ENCODE peak calls at places on chromosomes 3 and 15, in seven cellular contexts. B, K, R, I, A, G and T are unnamed samples.
A peak's percentile ranks its signal among the peaks of the same experiment; 100 is the strongest.

GRCh38 chr15:66780172-66780972 is 78.3 kb downstream of the SMAD6 start:
- DNase-seq in A (no peak), I (no peak), R (peak; percentile 85), K (peak; percentile 85), B (peak; percentile 95), G (no peak), T (peak; percentile 89)

GRCh38 chr3:123791898-123792297 is 92.2 kb downstream of the MYLK start:
- DNase-seq in I (no peak), G (no peak), R (no peak), B (peak; percentile 60), A (no peak), K (no peak), T (no peak)

GRCh38 chr3:4271834-4272233 is 31.3 kb upstream of the SETMAR start:
- DNase-seq in R (peak; percentile 42), I (no peak), K (no peak), G (peak; percentile 3), A (no peak), B (peak; percentile 36), T (no peak)

GRCh38 chr3:107117922-107118576 is 259.2 kb upstream of the CCDC54 start:
- DNase-seq in I (no peak), K (peak; percentile 7), R (peak; percentile 77), G (peak; percentile 32), B (peak; percentile 79), A (peak; percentile 38), T (peak; percentile 18)

GRCh38 chr15:96270581-96271172 is 59.8 kb upstream of the NR2F2 start:
- DNase-seq in A (no peak), K (no peak), R (no peak), I (no peak), B (peak; percentile 77), G (no peak), T (no peak)

GRCh38 chr3:148238421-148238821 is 459.3 kb upstream of the AGTR1 start:
- DNase-seq in K (no peak), B (peak; percentile 47), G (no peak), I (no peak), R (peak; percentile 39), A (no peak), T (no peak)

GRCh38 chr15:64344651-64345262 is 11.2 kb downstream of the CSNK1G1 start:
- DNase-seq in K (no peak), A (no peak), G (no peak), B (peak; percentile 64), R (no peak), I (no peak), T (no peak)

GRCh38 chr3:178707632-178708031 is 171.4 kb downstream of the KCNMB2 start:
- DNase-seq in A (no peak), G (no peak), B (no peak), R (no peak), K (no peak), I (no peak), T (no peak)

GRCh38 chr3:152508705-152509104 is 240.0 kb downstream of the MBNL1 start:
- DNase-seq in G (no peak), B (no peak), I (no peak), R (no peak), K (no peak), A (no peak), T (no peak)

GRCh38 chr3:10974746-10975375 is 17.7 kb upstream of the SLC6A1 start:
- DNase-seq in A (no peak), I (no peak), K (no peak), G (no peak), B (no peak), R (no peak), T (no peak)

GRCh38 chr3:193757457-193757856 is 164.4 kb downstream of the OPA1 start:
- DNase-seq in R (no peak), I (no peak), B (no peak), A (no peak), G (no peak), K (no peak), T (no peak)

GRCh38 chr3:47578119-47578630 is 490 bp downstream of the CSPG5 start:
- DNase-seq in K (peak; percentile 13), R (no peak), A (no peak), I (no peak), G (peak; percentile 45), B (no peak), T (no peak)

GRCh38 chr3:99817437-99818240 is at the start of gene CMSS1:
- DNase-seq in R (peak; percentile 68), I (peak; percentile 98), B (peak; percentile 90), A (peak; percentile 94), K (peak; percentile 92), G (peak; percentile 96), T (peak; percentile 53)
- TF ChIP-seq CTCF in R (no peak), I (no peak), B (peak; percentile 17), A (peak; percentile 55), K (peak; percentile 31), G (peak; percentile 53), T (peak; percentile 37)

GRCh38 chr3:140941434-140942220 is at the start of gene SLC25A36:
- DNase-seq in G (peak; percentile 87), B (peak; percentile 98), I (peak; percentile 99), K (peak; percentile 98), R (peak; percentile 94), A (peak; percentile 97), T (peak; percentile 94)
- TF ChIP-seq CTCF in G (no peak), B (no peak), I (no peak), K (no peak), R (no peak), A (no peak), T (no peak)

GRCh38 chr3:43222594-43222993 is 63.7 kb upstream of the SNRK start:
- DNase-seq in B (no peak), A (no peak), I (no peak), R (no peak), K (no peak), G (no peak), T (no peak)

GRCh38 chr3:43221076-43221475 is 65.3 kb upstream of the SNRK start:
- DNase-seq in G (no peak), B (no peak), A (no peak), R (no peak), I (no peak), K (no peak), T (no peak)

GRCh38 chr3:43218921-43219320 is 67.4 kb upstream of the SNRK start:
- DNase-seq in I (no peak), G (no peak), R (no peak), B (no peak), A (no peak), K (no peak), T (no peak)

GRCh38 chr3:43224405-43225073 is 61.8 kb upstream of the SNRK start:
- DNase-seq in K (no peak), A (no peak), B (no peak), G (no peak), R (no peak), I (no peak), T (no peak)

DNA sequence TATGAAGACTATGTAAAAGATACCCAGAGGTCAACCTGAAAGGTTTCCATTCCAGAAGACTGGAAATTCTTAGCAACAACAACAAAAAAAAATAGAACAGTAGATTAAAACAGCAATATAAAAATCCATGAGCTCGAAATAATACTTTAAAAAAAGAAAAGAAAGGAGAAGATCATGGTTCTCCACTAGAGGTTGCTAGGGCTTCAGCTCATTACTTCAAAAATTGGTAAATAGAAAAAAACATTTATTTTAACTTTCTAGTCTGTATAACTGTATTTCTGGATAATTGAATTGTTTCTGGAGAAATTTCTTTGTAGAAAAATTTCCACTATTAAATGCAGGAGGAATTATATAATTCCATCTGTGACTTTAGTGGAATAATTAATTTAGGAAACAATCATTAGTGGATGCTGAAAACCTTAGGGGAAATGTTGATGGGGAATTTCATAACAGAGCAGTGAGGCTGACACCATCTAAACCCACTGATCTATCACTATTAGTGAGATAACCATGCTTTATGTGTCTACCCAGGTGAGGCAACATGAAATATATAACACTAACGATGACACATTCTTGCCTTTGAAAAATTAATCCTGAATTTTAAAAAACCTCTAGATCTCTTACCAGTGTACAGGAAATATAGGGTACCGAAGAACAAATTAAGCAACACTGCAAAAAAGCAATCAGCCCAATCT is 62.5 kb upstream of the SNRK start:
- DNase-seq in B (no peak), I (no peak), R (no peak), G (no peak), A (no peak), K (no peak), T (no peak)
- TF ChIP-seq CTCF in B (peak; percentile 57), I (no peak), R (peak; percentile 33), G (no peak), A (peak; percentile 26), K (peak; percentile 30), T (peak; percentile 27)

GRCh38 chr3:31567036-31567435 is 34.3 kb downstream of the STT3B start:
- DNase-seq in R (no peak), K (no peak), I (no peak), B (no peak), A (no peak), G (no peak), T (no peak)
- TF ChIP-seq CTCF in R (peak; percentile 40), K (peak; percentile 16), I (no peak), B (peak; percentile 39), A (no peak), G (peak; percentile 64), T (peak; percentile 56)